ENCODE peak calls at places on chromosomes 3 and 15, in eight cellular contexts. One of them, this sample, is unnamed.

GRCh38 chr3:190877925-190878324 is 15.4 kb upstream of the GMNC start:
- DNase-seq in glutamatergic neuron: no peak
- DNase-seq in stimulated activated CD4-positive, alpha-beta T cell treated with anti-CD3 and anti-CD28 coated beads, TNF-alpha, amount 100 ng/mL, for 24 hours: peak; percentile 6
- DNase-seq in GM23248: no peak
- DNase-seq in fibroblast of lung: no peak
- DNase-seq in left cardiac atrium: no peak
- DNase-seq in keratinocyte: no peak
- DNase-seq in COLO829: peak; percentile 3
- DNase-seq in this sample: no peak

GRCh38 chr3:48980295-48980694 is 9.7 kb upstream of the P4HTM start:
- DNase-seq in glutamatergic neuron: no peak
- DNase-seq in stimulated activated CD4-positive, alpha-beta T cell treated with anti-CD3 and anti-CD28 coated beads, TNF-alpha, amount 100 ng/mL, for 24 hours: no peak
- DNase-seq in GM23248: no peak
- DNase-seq in fibroblast of lung: no peak
- DNase-seq in left cardiac atrium: no peak
- DNase-seq in keratinocyte: no peak
- DNase-seq in COLO829: no peak
- DNase-seq in this sample: no peak

GRCh38 chr3:124296416-124296815 is 304.5 kb upstream of the ROPN1 start:
- DNase-seq in glutamatergic neuron: no peak
- DNase-seq in stimulated activated CD4-positive, alpha-beta T cell treated with anti-CD3 and anti-CD28 coated beads, TNF-alpha, amount 100 ng/mL, for 24 hours: no peak
- DNase-seq in GM23248: no peak
- DNase-seq in fibroblast of lung: no peak
- DNase-seq in left cardiac atrium: no peak
- DNase-seq in keratinocyte: no peak
- DNase-seq in COLO829: no peak
- DNase-seq in this sample: no peak

GRCh38 chr3:62622553-62623174 is 249.3 kb upstream of the FEZF2 start:
- DNase-seq in glutamatergic neuron: no peak
- DNase-seq in stimulated activated CD4-positive, alpha-beta T cell treated with anti-CD3 and anti-CD28 coated beads, TNF-alpha, amount 100 ng/mL, for 24 hours: no peak
- DNase-seq in GM23248: peak; percentile 68
- DNase-seq in fibroblast of lung: peak; percentile 86
- DNase-seq in left cardiac atrium: no peak
- DNase-seq in keratinocyte: no peak
- DNase-seq in COLO829: peak; percentile 79
- DNase-seq in this sample: peak; percentile 10

GRCh38 chr3:164524201-164524600 is 554.1 kb downstream of the SI start:
- DNase-seq in glutamatergic neuron: no peak
- DNase-seq in stimulated activated CD4-positive, alpha-beta T cell treated with anti-CD3 and anti-CD28 coated beads, TNF-alpha, amount 100 ng/mL, for 24 hours: no peak
- DNase-seq in GM23248: no peak
- DNase-seq in fibroblast of lung: no peak
- DNase-seq in left cardiac atrium: no peak
- DNase-seq in keratinocyte: no peak
- DNase-seq in COLO829: no peak
- DNase-seq in this sample: no peak

GRCh38 chr3:185089343-185089742 is 63.5 kb downstream of the C3orf70 start:
- DNase-seq in glutamatergic neuron: no peak
- DNase-seq in stimulated activated CD4-positive, alpha-beta T cell treated with anti-CD3 and anti-CD28 coated beads, TNF-alpha, amount 100 ng/mL, for 24 hours: no peak
- DNase-seq in GM23248: peak; percentile 37
- DNase-seq in fibroblast of lung: no peak
- DNase-seq in left cardiac atrium: no peak
- DNase-seq in keratinocyte: no peak
- DNase-seq in COLO829: no peak
- DNase-seq in this sample: no peak

GRCh38 chr3:27978440-27978839 is 256.3 kb upstream of the EOMES start:
- DNase-seq in glutamatergic neuron: no peak
- DNase-seq in stimulated activated CD4-positive, alpha-beta T cell treated with anti-CD3 and anti-CD28 coated beads, TNF-alpha, amount 100 ng/mL, for 24 hours: no peak
- DNase-seq in GM23248: peak; percentile 42
- DNase-seq in fibroblast of lung: no peak
- DNase-seq in left cardiac atrium: no peak
- DNase-seq in keratinocyte: no peak
- DNase-seq in COLO829: no peak
- DNase-seq in this sample: no peak

GRCh38 chr3:183560607-183561006 is 5.1 kb upstream of the KLHL6 start:
- DNase-seq in glutamatergic neuron: no peak
- DNase-seq in stimulated activated CD4-positive, alpha-beta T cell treated with anti-CD3 and anti-CD28 coated beads, TNF-alpha, amount 100 ng/mL, for 24 hours: no peak
- DNase-seq in GM23248: no peak
- DNase-seq in fibroblast of lung: no peak
- DNase-seq in left cardiac atrium: no peak
- DNase-seq in keratinocyte: no peak
- DNase-seq in COLO829: no peak
- DNase-seq in this sample: no peak

GRCh38 chr3:126432901-126433480 is 38.3 kb downstream of the CFAP100 start:
- DNase-seq in glutamatergic neuron: no peak
- DNase-seq in stimulated activated CD4-positive, alpha-beta T cell treated with anti-CD3 and anti-CD28 coated beads, TNF-alpha, amount 100 ng/mL, for 24 hours: no peak
- DNase-seq in GM23248: no peak
- DNase-seq in fibroblast of lung: no peak
- DNase-seq in left cardiac atrium: no peak
- DNase-seq in keratinocyte: no peak
- DNase-seq in COLO829: no peak
- DNase-seq in this sample: no peak

GRCh38 chr15:41971893-41972340 is 440 bp downstream of the EHD4 start:
- DNase-seq in glutamatergic neuron: peak; percentile 57
- DNase-seq in stimulated activated CD4-positive, alpha-beta T cell treated with anti-CD3 and anti-CD28 coated beads, TNF-alpha, amount 100 ng/mL, for 24 hours: no peak
- DNase-seq in GM23248: peak; percentile 38
- DNase-seq in fibroblast of lung: no peak
- DNase-seq in left cardiac atrium: no peak
- DNase-seq in keratinocyte: no peak
- DNase-seq in COLO829: no peak
- DNase-seq in this sample: peak; percentile 25

GRCh38 chr3:51350751-51351150 is 34.3 kb upstream of the MANF start:
- DNase-seq in glutamatergic neuron: no peak
- DNase-seq in stimulated activated CD4-positive, alpha-beta T cell treated with anti-CD3 and anti-CD28 coated beads, TNF-alpha, amount 100 ng/mL, for 24 hours: no peak
- DNase-seq in GM23248: peak; percentile 9
- DNase-seq in fibroblast of lung: no peak
- DNase-seq in left cardiac atrium: no peak
- DNase-seq in keratinocyte: no peak
- DNase-seq in COLO829: no peak
- DNase-seq in this sample: no peak

GRCh38 chr3:196192036-196193001 is 18.9 kb downstream of the ZDHHC19 start:
- DNase-seq in glutamatergic neuron: no peak
- DNase-seq in stimulated activated CD4-positive, alpha-beta T cell treated with anti-CD3 and anti-CD28 coated beads, TNF-alpha, amount 100 ng/mL, for 24 hours: peak; percentile 55
- DNase-seq in GM23248: no peak
- DNase-seq in fibroblast of lung: no peak
- DNase-seq in left cardiac atrium: peak; percentile 62
- DNase-seq in keratinocyte: no peak
- DNase-seq in COLO829: no peak
- DNase-seq in this sample: peak; percentile 39

GRCh38 chr15:85488997-85489396 is 108.6 kb downstream of the AKAP13 start:
- DNase-seq in glutamatergic neuron: no peak
- DNase-seq in stimulated activated CD4-positive, alpha-beta T cell treated with anti-CD3 and anti-CD28 coated beads, TNF-alpha, amount 100 ng/mL, for 24 hours: no peak
- DNase-seq in GM23248: no peak
- DNase-seq in fibroblast of lung: no peak
- DNase-seq in left cardiac atrium: no peak
- DNase-seq in keratinocyte: no peak
- DNase-seq in COLO829: peak; percentile 97
- DNase-seq in this sample: no peak

GRCh38 chr3:43733459-43734384 is 43.0 kb downstream of the ABHD5 start:
- DNase-seq in glutamatergic neuron: no peak
- DNase-seq in stimulated activated CD4-positive, alpha-beta T cell treated with anti-CD3 and anti-CD28 coated beads, TNF-alpha, amount 100 ng/mL, for 24 hours: no peak
- DNase-seq in GM23248: peak; percentile 90
- DNase-seq in fibroblast of lung: peak; percentile 68
- DNase-seq in left cardiac atrium: peak; percentile 56
- DNase-seq in keratinocyte: no peak
- DNase-seq in COLO829: no peak
- DNase-seq in this sample: no peak

GRCh38 chr15:31459011-31459748 is 132.5 kb downstream of the KLF13 start:
- DNase-seq in glutamatergic neuron: no peak
- DNase-seq in stimulated activated CD4-positive, alpha-beta T cell treated with anti-CD3 and anti-CD28 coated beads, TNF-alpha, amount 100 ng/mL, for 24 hours: peak; percentile 58
- DNase-seq in GM23248: peak; percentile 36
- DNase-seq in fibroblast of lung: no peak
- DNase-seq in left cardiac atrium: no peak
- DNase-seq in keratinocyte: peak; percentile 95
- DNase-seq in COLO829: peak; percentile 2
- DNase-seq in this sample: no peak

GRCh38 chr3:54641226-54642014 is 286.4 kb downstream of the LRTM1 start:
- DNase-seq in glutamatergic neuron: no peak
- DNase-seq in stimulated activated CD4-positive, alpha-beta T cell treated with anti-CD3 and anti-CD28 coated beads, TNF-alpha, amount 100 ng/mL, for 24 hours: no peak
- DNase-seq in GM23248: no peak
- DNase-seq in fibroblast of lung: no peak
- DNase-seq in left cardiac atrium: no peak
- DNase-seq in keratinocyte: no peak
- DNase-seq in COLO829: no peak
- DNase-seq in this sample: no peak

GRCh38 chr3:63899997-63900396 is 12.2 kb downstream of the SCAANT1 start:
- DNase-seq in glutamatergic neuron: no peak
- DNase-seq in stimulated activated CD4-positive, alpha-beta T cell treated with anti-CD3 and anti-CD28 coated beads, TNF-alpha, amount 100 ng/mL, for 24 hours: no peak
- DNase-seq in GM23248: no peak
- DNase-seq in fibroblast of lung: no peak
- DNase-seq in left cardiac atrium: no peak
- DNase-seq in keratinocyte: no peak
- DNase-seq in COLO829: no peak
- DNase-seq in this sample: no peak

GRCh38 chr3:182837855-182838454 is 44.7 kb downstream of the ATP11B start:
- DNase-seq in glutamatergic neuron: no peak
- DNase-seq in stimulated activated CD4-positive, alpha-beta T cell treated with anti-CD3 and anti-CD28 coated beads, TNF-alpha, amount 100 ng/mL, for 24 hours: no peak
- DNase-seq in GM23248: peak; percentile 69
- DNase-seq in fibroblast of lung: peak; percentile 62
- DNase-seq in left cardiac atrium: no peak
- DNase-seq in keratinocyte: no peak
- DNase-seq in COLO829: peak; percentile 7
- DNase-seq in this sample: no peak

GRCh38 chr3:156252656-156253055 is 132.3 kb downstream of the KCNAB1 start:
- DNase-seq in glutamatergic neuron: no peak
- DNase-seq in stimulated activated CD4-positive, alpha-beta T cell treated with anti-CD3 and anti-CD28 coated beads, TNF-alpha, amount 100 ng/mL, for 24 hours: no peak
- DNase-seq in GM23248: no peak
- DNase-seq in fibroblast of lung: no peak
- DNase-seq in left cardiac atrium: no peak
- DNase-seq in keratinocyte: no peak
- DNase-seq in COLO829: no peak
- DNase-seq in this sample: no peak

GRCh38 chr3:71549948-71550347 is 33.6 kb downstream of the FOXP1 start:
- DNase-seq in glutamatergic neuron: no peak
- DNase-seq in stimulated activated CD4-positive, alpha-beta T cell treated with anti-CD3 and anti-CD28 coated beads, TNF-alpha, amount 100 ng/mL, for 24 hours: no peak
- DNase-seq in GM23248: no peak
- DNase-seq in fibroblast of lung: peak; percentile 32
- DNase-seq in left cardiac atrium: no peak
- DNase-seq in keratinocyte: no peak
- DNase-seq in COLO829: no peak
- DNase-seq in this sample: no peak

GRCh38 chr3:72938471-72939265 is 50.8 kb downstream of the GXYLT2 start:
- DNase-seq in glutamatergic neuron: no peak
- DNase-seq in stimulated activated CD4-positive, alpha-beta T cell treated with anti-CD3 and anti-CD28 coated beads, TNF-alpha, amount 100 ng/mL, for 24 hours: no peak
- DNase-seq in GM23248: peak; percentile 92
- DNase-seq in fibroblast of lung: peak; percentile 99
- DNase-seq in left cardiac atrium: peak; percentile 60
- DNase-seq in keratinocyte: peak; percentile 21
- DNase-seq in COLO829: peak; percentile 79
- DNase-seq in this sample: peak; percentile 58

GRCh38 chr3:134496481-134497071 is 10.7 kb downstream of the CEP63 start:
- DNase-seq in glutamatergic neuron: no peak
- DNase-seq in stimulated activated CD4-positive, alpha-beta T cell treated with anti-CD3 and anti-CD28 coated beads, TNF-alpha, amount 100 ng/mL, for 24 hours: no peak
- DNase-seq in GM23248: no peak
- DNase-seq in fibroblast of lung: no peak
- DNase-seq in left cardiac atrium: no peak
- DNase-seq in keratinocyte: no peak
- DNase-seq in COLO829: no peak
- DNase-seq in this sample: no peak

GRCh38 chr3:15611018-15611417 is 9.5 kb downstream of the BTD start:
- DNase-seq in glutamatergic neuron: no peak
- DNase-seq in stimulated activated CD4-positive, alpha-beta T cell treated with anti-CD3 and anti-CD28 coated beads, TNF-alpha, amount 100 ng/mL, for 24 hours: no peak
- DNase-seq in GM23248: peak; percentile 17
- DNase-seq in fibroblast of lung: no peak
- DNase-seq in left cardiac atrium: no peak
- DNase-seq in keratinocyte: no peak
- DNase-seq in COLO829: no peak
- DNase-seq in this sample: no peak

GRCh38 chr15:34810455-34811146 is 15.3 kb upstream of the ACTC1 start:
- DNase-seq in glutamatergic neuron: no peak
- DNase-seq in stimulated activated CD4-positive, alpha-beta T cell treated with anti-CD3 and anti-CD28 coated beads, TNF-alpha, amount 100 ng/mL, for 24 hours: no peak
- DNase-seq in GM23248: peak; percentile 98
- DNase-seq in fibroblast of lung: peak; percentile 96
- DNase-seq in left cardiac atrium: no peak
- DNase-seq in keratinocyte: peak; percentile 40
- DNase-seq in COLO829: no peak
- DNase-seq in this sample: no peak

GRCh38 chr3:185807455-185808068 is 17.3 kb downstream of the IGF2BP2 start:
- DNase-seq in glutamatergic neuron: no peak
- DNase-seq in stimulated activated CD4-positive, alpha-beta T cell treated with anti-CD3 and anti-CD28 coated beads, TNF-alpha, amount 100 ng/mL, for 24 hours: no peak
- DNase-seq in GM23248: peak; percentile 95
- DNase-seq in fibroblast of lung: peak; percentile 68
- DNase-seq in left cardiac atrium: no peak
- DNase-seq in keratinocyte: peak; percentile 84
- DNase-seq in COLO829: no peak
- DNase-seq in this sample: no peak

GRCh38 chr15:59443341-59444081 is 5.5 kb downstream of the FAM81A start:
- DNase-seq in glutamatergic neuron: no peak
- DNase-seq in stimulated activated CD4-positive, alpha-beta T cell treated with anti-CD3 and anti-CD28 coated beads, TNF-alpha, amount 100 ng/mL, for 24 hours: no peak
- DNase-seq in GM23248: no peak
- DNase-seq in fibroblast of lung: no peak
- DNase-seq in left cardiac atrium: no peak
- DNase-seq in keratinocyte: no peak
- DNase-seq in COLO829: no peak
- DNase-seq in this sample: no peak

GRCh38 chr3:71511037-71511436 is 72.5 kb downstream of the FOXP1 start:
- DNase-seq in glutamatergic neuron: no peak
- DNase-seq in stimulated activated CD4-positive, alpha-beta T cell treated with anti-CD3 and anti-CD28 coated beads, TNF-alpha, amount 100 ng/mL, for 24 hours: no peak
- DNase-seq in GM23248: peak; percentile 72
- DNase-seq in fibroblast of lung: peak; percentile 64
- DNase-seq in left cardiac atrium: no peak
- DNase-seq in keratinocyte: no peak
- DNase-seq in COLO829: no peak
- DNase-seq in this sample: no peak

GRCh38 chr3:144287001-144287400 is 315.4 kb downstream of the DIPK2A start:
- DNase-seq in glutamatergic neuron: no peak
- DNase-seq in stimulated activated CD4-positive, alpha-beta T cell treated with anti-CD3 and anti-CD28 coated beads, TNF-alpha, amount 100 ng/mL, for 24 hours: no peak
- DNase-seq in GM23248: no peak
- DNase-seq in fibroblast of lung: no peak
- DNase-seq in left cardiac atrium: no peak
- DNase-seq in keratinocyte: no peak
- DNase-seq in COLO829: no peak
- DNase-seq in this sample: no peak

This sample was measured in prostate gland.